ENCODE peak calls at places on chromosomes 7 and 10, in seven cellular contexts. N is activated gamma-delta T cell treated with Interleukin-2 at 50 U/mL for 16 hours; Q is epithelial cell of esophagus; K is lower lobe of right lung; B is GM12865; A is stimulated activated CD4-positive, alpha-beta T cell treated with anti-CD3 and anti-CD28 coated beads, Interleukin-12 subunit alpha, Interleukin-12 subunit beta, amount 100 ng/mL, for 24 hours; V is NCI-H774. R is an unnamed sample.

GRCh38 chr7:96118449-96119001 is 203.4 kb downstream of the SLC25A13 start:
- DNase-seq in N (no peak), Q (no peak), K (no peak), B (no peak), A (no peak), V (no peak), R (no peak)

GRCh38 chr7:47885309-47886000 is 62.8 kb downstream of the PKD1L1 start:
- DNase-seq in N (no peak), Q (peak), K (no peak), B (peak), A (no peak), V (no peak), R (no peak)

GRCh38 chr10:28842321-28842720 is 165.0 kb downstream of the BAMBI start:
- DNase-seq in N (no peak), Q (no peak), K (no peak), B (no peak), A (no peak), V (no peak), R (no peak)

GRCh38 chr7:50792342-50793114 is 9.8 kb upstream of the GRB10 start:
- DNase-seq in N (no peak), Q (peak), K (peak), B (no peak), A (no peak), V (no peak), R (no peak)

GRCh38 chr10:31133628-31134302 is 102.1 kb upstream of the ZNF438 start:
- DNase-seq in N (peak), Q (peak), K (peak), B (peak), A (peak), V (peak), R (peak)

GRCh38 chr10:79152423-79152817 is 83.7 kb downstream of the ZMIZ1 start:
- DNase-seq in N (no peak), Q (peak), K (no peak), B (no peak), A (no peak), V (no peak), R (no peak)

GRCh38 chr10:92789826-92790225 is 58.5 kb upstream of the EXOC6 start:
- DNase-seq in N (no peak), Q (no peak), K (no peak), B (no peak), A (no peak), V (no peak), R (no peak)

GRCh38 chr10:11164806-11165590 is 147.3 kb downstream of the CELF2 start:
- DNase-seq in N (peak), Q (peak), K (peak), B (peak), A (peak), V (no peak), R (peak)

GRCh38 chr7:50342616-50343114 is 38.1 kb downstream of the IKZF1 start:
- DNase-seq in N (peak), Q (no peak), K (peak), B (no peak), A (no peak), V (no peak), R (no peak)

GRCh38 chr10:18222870-18223269 is 82.6 kb downstream of the CACNB2 start:
- DNase-seq in N (no peak), Q (peak), K (no peak), B (no peak), A (no peak), V (no peak), R (no peak)

GRCh38 chr10:46287846-46288480 is 1.2 kb downstream of the ANTXRL start:
- DNase-seq in N (no peak), Q (peak), K (no peak), B (no peak), A (no peak), V (no peak), R (no peak)

GRCh38 chr10:44293842-44294241 is 91.1 kb downstream of the CXCL12 start:
- DNase-seq in N (no peak), Q (no peak), K (peak), B (no peak), A (no peak), V (no peak), R (no peak)

GRCh38 chr10:115833119-115833518 is 439.9 kb downstream of the GFRA1 start:
- DNase-seq in N (no peak), Q (no peak), K (no peak), B (no peak), A (no peak), V (no peak), R (no peak)

GRCh38 chr10:70328987-70329386 is 45.2 kb upstream of the NPFFR1 start:
- DNase-seq in N (no peak), Q (peak), K (no peak), B (no peak), A (no peak), V (no peak), R (no peak)

GRCh38 chr10:78777466-78778256 is 291.1 kb upstream of the ZMIZ1 start:
- DNase-seq in N (no peak), Q (no peak), K (no peak), B (no peak), A (no peak), V (no peak), R (no peak)

GRCh38 chr10:38047666-38048065 is 37.2 kb downstream of the ZNF33A start:
- DNase-seq in N (no peak), Q (no peak), K (no peak), B (peak), A (no peak), V (no peak), R (no peak)

GRCh38 chr10:20956843-20957242 is 59.7 kb upstream of the NEBL start:
- DNase-seq in N (no peak), Q (peak), K (no peak), B (peak), A (no peak), V (no peak), R (no peak)

GRCh38 chr10:13924020-13924725 is 337.4 kb downstream of the PRPF18 start:
- DNase-seq in N (no peak), Q (peak), K (no peak), B (no peak), A (no peak), V (no peak), R (no peak)

GRCh38 chr10:62233494-62234283 is 35.0 kb downstream of the RTKN2 start:
- DNase-seq in N (no peak), Q (peak), K (no peak), B (no peak), A (no peak), V (no peak), R (no peak)

GRCh38 chr7:121744319-121744718 is 128.6 kb upstream of the PTPRZ1 start:
- DNase-seq in N (no peak), Q (peak), K (no peak), B (no peak), A (no peak), V (no peak), R (no peak)

GRCh38 chr10:59808896-59809643 is 55.8 kb upstream of the MRLN start:
- DNase-seq in N (peak), Q (peak), K (peak), B (peak), A (peak), V (peak), R (peak)

GRCh38 chr10:37563715-37564108 is 293.7 kb downstream of the ZNF248 start:
- DNase-seq in N (no peak), Q (peak), K (no peak), B (no peak), A (no peak), V (no peak), R (no peak)

GRCh38 chr10:100723769-100724530 is 21.4 kb upstream of the PAX2 start:
- DNase-seq in N (no peak), Q (no peak), K (no peak), B (no peak), A (no peak), V (no peak), R (no peak)

GRCh38 chr7:54921116-54921515 is 97.7 kb upstream of the EGFR start:
- DNase-seq in N (no peak), Q (no peak), K (no peak), B (no peak), A (no peak), V (no peak), R (no peak)

GRCh38 chr7:152969335-152969734 is 209.8 kb downstream of the ACTR3B start:
- DNase-seq in N (no peak), Q (no peak), K (no peak), B (no peak), A (no peak), V (no peak), R (no peak)

GRCh38 chr10:91340613-91341362 is 69.4 kb upstream of the HECTD2 start:
- DNase-seq in N (no peak), Q (peak), K (no peak), B (no peak), A (no peak), V (no peak), R (no peak)

GRCh38 chr7:17965600-17965999 is 25.3 kb upstream of the SNX13 start:
- DNase-seq in N (no peak), Q (peak), K (no peak), B (no peak), A (no peak), V (no peak), R (no peak)

GRCh38 chr7:121164247-121164646 is 164.6 kb upstream of the WNT16 start:
- DNase-seq in N (no peak), Q (no peak), K (no peak), B (no peak), A (no peak), V (no peak), R (no peak)